ENCODE peak calls at places on chromosomes 2 and 18, in nine cellular contexts. G, M, I, H, Y, F, R, S and A are unnamed samples.

GRCh38 chr2:41720298-41720697 is 327.5 kb upstream of the PKDCC start:
- DNase-seq in G (no peak), M (no peak), I (no peak), H (no peak), Y (no peak), F (no peak), R (no peak), S (no peak), A (no peak)

GRCh38 chr2:46404181-46404759 is 75.1 kb upstream of the TMEM247 start:
- DNase-seq in G (no peak), M (no peak), I (no peak), H (no peak), Y (no peak), F (no peak), R (no peak), S (no peak), A (no peak)

GRCh38 chr2:58896600-58896999 is 655.5 kb upstream of the FANCL start:
- DNase-seq in G (no peak), M (no peak), I (no peak), H (no peak), Y (no peak), F (peak), R (no peak), S (no peak), A (no peak)

GRCh38 chr2:164821338-164821737 is 20.3 kb downstream of the COBLL1 start:
- DNase-seq in G (no peak), M (no peak), I (no peak), H (no peak), Y (no peak), F (no peak), R (no peak), S (no peak), A (no peak)

GRCh38 chr18:52313213-52313612 is 26.8 kb upstream of the DCC start:
- DNase-seq in G (no peak), M (no peak), I (no peak), H (no peak), Y (no peak), F (no peak), R (no peak), S (no peak), A (no peak)

GRCh38 chr2:231373184-231373583 is 22.3 kb upstream of the B3GNT7 start:
- DNase-seq in G (no peak), M (no peak), I (no peak), H (no peak), Y (no peak), F (no peak), R (no peak), S (no peak), A (no peak)

GRCh38 chr2:145350011-145350410 is 830.1 kb upstream of the ZEB2 start:
- DNase-seq in G (no peak), M (no peak), I (no peak), H (no peak), Y (no peak), F (peak), R (no peak), S (no peak), A (no peak)

GRCh38 chr2:241569831-241570281 is 11.3 kb downstream of the BOK start:
- DNase-seq in G (no peak), M (no peak), I (peak), H (no peak), Y (no peak), F (no peak), R (no peak), S (no peak), A (no peak)

GRCh38 chr2:239322414-239323086 is 78.3 kb downstream of the HDAC4 start:
- DNase-seq in G (no peak), M (peak), I (peak), H (no peak), Y (no peak), F (peak), R (peak), S (no peak), A (peak)

GRCh38 chr2:73987109-73987947 is 2.6 kb downstream of the TET3 start:
- DNase-seq in G (no peak), M (peak), I (no peak), H (peak), Y (peak), F (no peak), R (peak), S (no peak), A (peak)

GRCh38 chr2:160376576-160376975 is 117.0 kb downstream of the RBMS1 start:
- DNase-seq in G (no peak), M (no peak), I (no peak), H (no peak), Y (no peak), F (peak), R (no peak), S (no peak), A (no peak)

GRCh38 chr18:13268035-13268700 is 49.6 kb downstream of the LDLRAD4 start:
- DNase-seq in G (no peak), M (no peak), I (peak), H (no peak), Y (no peak), F (peak), R (no peak), S (no peak), A (no peak)

GRCh38 chr18:69900941-69901340 is 46.7 kb downstream of the CD226 start:
- DNase-seq in G (no peak), M (no peak), I (no peak), H (no peak), Y (no peak), F (no peak), R (no peak), S (no peak), A (no peak)

GRCh38 chr2:38409136-38409903 is 32.2 kb upstream of the ATL2 start:
- DNase-seq in G (no peak), M (no peak), I (no peak), H (no peak), Y (peak), F (no peak), R (no peak), S (no peak), A (no peak)

GRCh38 chr18:31634331-31634713 is 42.6 kb downstream of the TTR start:
- DNase-seq in G (no peak), M (no peak), I (no peak), H (no peak), Y (no peak), F (no peak), R (no peak), S (no peak), A (no peak)

GRCh38 chr18:11591957-11592356 is 17.4 kb upstream of the SLC35G4 start:
- DNase-seq in G (no peak), M (no peak), I (peak), H (no peak), Y (no peak), F (no peak), R (no peak), S (no peak), A (no peak)

GRCh38 chr2:51490576-51491234 is 458.8 kb upstream of the NRXN1 start:
- DNase-seq in G (no peak), M (no peak), I (no peak), H (no peak), Y (no peak), F (no peak), R (no peak), S (no peak), A (no peak)

GRCh38 chr2:125562924-125563323 is 1093.0 kb upstream of the GYPC start:
- DNase-seq in G (no peak), M (no peak), I (no peak), H (no peak), Y (no peak), F (no peak), R (no peak), S (no peak), A (no peak)

GRCh38 chr2:128610496-128610895 is 291.8 kb upstream of the HS6ST1 start:
- DNase-seq in G (no peak), M (no peak), I (no peak), H (no peak), Y (no peak), F (no peak), R (no peak), S (no peak), A (no peak)